ENCODE peak calls at places on chromosome 2, in six cellular contexts. One of them, this sample, is unnamed.

GRCh38 chr2:146677280-146677679 is 1167.5 kb upstream of the ACVR2A start:
- DNase-seq in ELF-1: no peak
- DNase-seq in NCI-H1092 treated with DMSO at 0.1 percent for 48 hours: no peak
- DNase-seq in Calu3: peak; percentile 6
- DNase-seq in SIG-M5: no peak
- DNase-seq in brain microvascular endothelial cell: no peak
- DNase-seq in this sample: no peak

GRCh38 chr2:200810967-200811335 is 759 bp upstream of the BZW1 start:
- DNase-seq in SIG-M5: no peak
- DNase-seq in Calu3: no peak
- DNase-seq in brain microvascular endothelial cell: no peak
- DNase-seq in ELF-1: no peak
- DNase-seq in NCI-H1092 treated with DMSO at 0.1 percent for 48 hours: no peak
- DNase-seq in this sample: no peak

GRCh38 chr2:30569991-30570390 is 122.9 kb downstream of the LCLAT1 start:
- DNase-seq in Calu3: no peak
- DNase-seq in ELF-1: no peak
- DNase-seq in NCI-H1092 treated with DMSO at 0.1 percent for 48 hours: no peak
- DNase-seq in SIG-M5: no peak
- DNase-seq in brain microvascular endothelial cell: no peak
- DNase-seq in this sample: no peak

GRCh38 chr2:148882051-148882450 is 7.0 kb downstream of the KIF5C start:
- DNase-seq in ELF-1: peak; percentile 47
- DNase-seq in Calu3: no peak
- DNase-seq in brain microvascular endothelial cell: no peak
- DNase-seq in SIG-M5: no peak
- DNase-seq in NCI-H1092 treated with DMSO at 0.1 percent for 48 hours: no peak
- DNase-seq in this sample: no peak

GRCh38 chr2:84717302-84717701 is 163.6 kb downstream of the TRABD2A start:
- DNase-seq in Calu3: no peak
- DNase-seq in NCI-H1092 treated with DMSO at 0.1 percent for 48 hours: no peak
- DNase-seq in ELF-1: no peak
- DNase-seq in brain microvascular endothelial cell: no peak
- DNase-seq in SIG-M5: no peak
- DNase-seq in this sample: no peak

GRCh38 chr2:128366746-128367511 is 48.3 kb upstream of the HS6ST1 start:
- DNase-seq in Calu3: no peak
- DNase-seq in NCI-H1092 treated with DMSO at 0.1 percent for 48 hours: peak; percentile 28
- DNase-seq in brain microvascular endothelial cell: no peak
- DNase-seq in SIG-M5: no peak
- DNase-seq in ELF-1: no peak
- DNase-seq in this sample: no peak

GRCh38 chr2:160242863-160243552 is 42.9 kb upstream of the ITGB6 start:
- DNase-seq in NCI-H1092 treated with DMSO at 0.1 percent for 48 hours: no peak
- DNase-seq in ELF-1: peak; percentile 30
- DNase-seq in brain microvascular endothelial cell: no peak
- DNase-seq in SIG-M5: no peak
- DNase-seq in Calu3: no peak
- DNase-seq in this sample: no peak

GRCh38 chr2:204154863-204155262 is 218.3 kb downstream of the ICOS start:
- DNase-seq in ELF-1: no peak
- DNase-seq in Calu3: no peak
- DNase-seq in brain microvascular endothelial cell: no peak
- DNase-seq in SIG-M5: no peak
- DNase-seq in NCI-H1092 treated with DMSO at 0.1 percent for 48 hours: no peak
- DNase-seq in this sample: no peak

GRCh38 chr2:191846787-191847620 is at the start of gene CAVIN2:
- DNase-seq in ELF-1: peak; percentile 22
- DNase-seq in NCI-H1092 treated with DMSO at 0.1 percent for 48 hours: no peak
- DNase-seq in Calu3: peak; percentile 15
- DNase-seq in brain microvascular endothelial cell: peak; percentile 82
- DNase-seq in SIG-M5: no peak
- DNase-seq in this sample: peak; percentile 45

GRCh38 chr2:1581965-1582625 is 162.2 kb downstream of the PXDN start:
- DNase-seq in Calu3: no peak
- DNase-seq in ELF-1: no peak
- DNase-seq in NCI-H1092 treated with DMSO at 0.1 percent for 48 hours: no peak
- DNase-seq in SIG-M5: no peak
- DNase-seq in brain microvascular endothelial cell: no peak
- DNase-seq in this sample: no peak

This sample was measured in Caki2.